ENCODE peak calls at places on chromosomes 7 and 10, in nine cellular contexts. F is adrenal gland, U is foreskin fibroblast, S is IMR-90, I is choroid plexus epithelial cell, O is psoas muscle, T is bronchial epithelial cell, G is A549, E is upper lobe of left lung. C is an unnamed sample.

GRCh38 chr7:157898802-157899201 is 562.0 kb downstream of the DNAJB6 start:
- DNase-seq in O (no peak), S (no peak), F (no peak), I (no peak), E (no peak), T (no peak), G (no peak), U (no peak), C (no peak)

GRCh38 chr7:45720989-45721388 is 146.8 kb downstream of the ADCY1 start:
- DNase-seq in U (no peak), E (no peak), O (no peak), S (no peak), F (no peak), I (no peak), G (no peak), T (no peak), C (no peak)

GRCh38 chr7:27201231-27202017 is 1.5 kb upstream of the HOXA13 start:
- DNase-seq in U (no peak), F (no peak), S (no peak), E (no peak), O (no peak), I (no peak), G (no peak), T (no peak), C (no peak)

GRCh38 chr10:12430406-12430982 is 81.1 kb downstream of the CAMK1D start:
- DNase-seq in G (no peak), I (no peak), F (no peak), O (no peak), U (no peak), T (no peak), S (no peak), E (no peak), C (no peak)

GRCh38 chr10:12703141-12703540 is 298.4 kb downstream of the CCDC3 start:
- DNase-seq in I (no peak), T (no peak), U (no peak), S (no peak), E (no peak), G (no peak), F (no peak), O (no peak), C (no peak)

GRCh38 chr7:105339404-105340316 is 49.1 kb downstream of the SRPK2 start:
- DNase-seq in T (no peak), E (no peak), F (peak; percentile 79), O (peak; percentile 85), G (no peak), I (no peak), S (no peak), U (no peak), C (no peak)

GRCh38 chr10:35216303-35216905 is 89.8 kb downstream of the CREM start:
- DNase-seq in S (peak; percentile 21), I (peak; percentile 41), U (no peak), F (peak; percentile 77), O (no peak), T (peak; percentile 33), E (peak; percentile 77), G (no peak), C (peak; percentile 54)

GRCh38 chr10:74502963-74503608 is 323.3 kb upstream of the KAT6B start:
- DNase-seq in S (peak; percentile 86), G (no peak), F (no peak), U (peak; percentile 70), I (peak; percentile 62), T (peak; percentile 80), E (no peak), O (no peak), C (no peak)

GRCh38 chr7:38318803-38319416 is 45.5 kb upstream of the TARP start:
- DNase-seq in F (peak; percentile 13), I (peak; percentile 90), O (no peak), S (peak; percentile 81), U (peak; percentile 42), T (peak; percentile 71), E (no peak), G (peak; percentile 61), C (no peak)

DNA sequence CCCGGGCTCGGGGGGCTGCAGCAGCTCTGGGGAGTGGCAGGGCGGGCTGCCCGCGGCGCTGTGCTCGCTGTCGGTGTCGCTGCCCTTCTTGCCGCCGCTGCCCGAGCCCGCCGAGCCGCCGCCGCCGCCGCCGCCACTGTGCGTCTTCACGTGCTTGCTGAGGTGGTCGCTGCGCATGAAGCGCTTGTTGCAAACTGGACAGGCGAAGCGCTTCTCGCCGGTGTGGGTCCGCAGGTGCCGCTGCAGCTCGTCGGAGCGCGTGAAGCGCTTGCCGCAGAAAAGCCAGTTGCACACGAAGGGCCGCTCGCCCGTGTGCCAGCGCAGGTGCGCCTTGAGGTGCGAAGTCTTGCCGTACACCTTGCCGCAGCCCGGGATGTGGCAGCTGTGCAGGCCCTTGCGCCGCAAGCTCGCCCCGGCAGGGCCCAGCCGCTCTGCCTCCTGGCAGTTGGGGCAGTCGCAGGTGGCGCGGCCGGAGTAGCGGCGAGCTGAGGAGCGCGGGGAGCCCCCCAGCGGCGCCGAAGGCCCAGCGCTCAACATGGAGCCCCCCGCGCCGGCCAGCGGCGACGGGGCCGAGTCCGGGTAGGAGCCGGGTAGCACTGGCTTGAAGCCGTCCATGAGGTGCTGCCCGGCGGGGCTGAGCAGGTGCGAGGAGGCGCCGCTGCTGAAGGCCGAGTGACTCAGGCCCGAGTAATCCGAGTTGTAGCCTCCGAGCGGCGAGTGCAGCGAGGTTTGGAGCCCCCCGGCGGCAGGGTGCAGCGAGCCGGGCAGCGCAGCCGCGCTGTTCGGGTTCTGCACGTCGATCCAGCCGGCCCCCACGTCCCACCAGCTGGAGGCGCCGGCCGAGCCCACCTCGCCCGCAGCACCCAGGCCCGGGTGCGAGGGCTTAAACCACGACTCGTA is 2.1 kb downstream of the SP8 start:
- DNase-seq in T (peak; percentile 28), I (no peak), F (no peak), S (no peak), U (no peak), E (no peak), G (peak; percentile 57), O (no peak), C (no peak)
- TF ChIP-seq CTCF in T (peak; percentile 26), I (no peak), F (no peak), S (peak; percentile 13), U (no peak), E (no peak), G (peak; percentile 27), O (no peak), C (no peak)

GRCh38 chr7:100865971-100866720 is 1.0 kb upstream of the TRIP6 start:
- DNase-seq in E (peak; percentile 81), T (peak; percentile 46), U (peak; percentile 78), G (no peak), F (peak; percentile 93), S (no peak), I (no peak), O (peak; percentile 93), C (peak; percentile 79)
- H3K4me3 ChIP-seq in E (peak overlapping the region; percentile 86), T (peak overlapping the region; percentile 93), U (no peak overlapping the region), G (no peak overlapping the region), F (no peak overlapping the region), S (no peak overlapping the region), I (no peak overlapping the region), O (peak overlapping the region; percentile 77), C (peak overlapping the region; percentile 80)

GRCh38 chr10:110499796-110500514 is 2.2 kb downstream of the DUSP5 start:
- DNase-seq in S (peak; percentile 58), I (peak; percentile 63), T (no peak), O (no peak), E (no peak), F (no peak), U (no peak), G (no peak), C (no peak)

GRCh38 chr10:110498087-110498981 is 627 bp downstream of the DUSP5 start:
- DNase-seq in I (peak; percentile 70), S (peak; percentile 48), E (peak; percentile 64), O (peak; percentile 72), G (no peak), F (peak; percentile 77), U (no peak), T (no peak), C (peak; percentile 59)

GRCh38 chr10:110497438-110498086 is at the start of gene DUSP5:
- DNase-seq in I (peak; percentile 96), G (peak; percentile 85), S (peak; percentile 92), E (peak; percentile 94), U (peak; percentile 95), T (peak; percentile 81), O (peak; percentile 95), F (peak; percentile 96), C (peak; percentile 95)

GRCh38 chr10:110500515-110500905 is 2.8 kb downstream of the DUSP5 start:
- DNase-seq in E (no peak), G (no peak), U (peak; percentile 81), I (peak; percentile 71), O (no peak), S (peak; percentile 81), F (no peak), T (peak; percentile 77), C (no peak)

DNA sequence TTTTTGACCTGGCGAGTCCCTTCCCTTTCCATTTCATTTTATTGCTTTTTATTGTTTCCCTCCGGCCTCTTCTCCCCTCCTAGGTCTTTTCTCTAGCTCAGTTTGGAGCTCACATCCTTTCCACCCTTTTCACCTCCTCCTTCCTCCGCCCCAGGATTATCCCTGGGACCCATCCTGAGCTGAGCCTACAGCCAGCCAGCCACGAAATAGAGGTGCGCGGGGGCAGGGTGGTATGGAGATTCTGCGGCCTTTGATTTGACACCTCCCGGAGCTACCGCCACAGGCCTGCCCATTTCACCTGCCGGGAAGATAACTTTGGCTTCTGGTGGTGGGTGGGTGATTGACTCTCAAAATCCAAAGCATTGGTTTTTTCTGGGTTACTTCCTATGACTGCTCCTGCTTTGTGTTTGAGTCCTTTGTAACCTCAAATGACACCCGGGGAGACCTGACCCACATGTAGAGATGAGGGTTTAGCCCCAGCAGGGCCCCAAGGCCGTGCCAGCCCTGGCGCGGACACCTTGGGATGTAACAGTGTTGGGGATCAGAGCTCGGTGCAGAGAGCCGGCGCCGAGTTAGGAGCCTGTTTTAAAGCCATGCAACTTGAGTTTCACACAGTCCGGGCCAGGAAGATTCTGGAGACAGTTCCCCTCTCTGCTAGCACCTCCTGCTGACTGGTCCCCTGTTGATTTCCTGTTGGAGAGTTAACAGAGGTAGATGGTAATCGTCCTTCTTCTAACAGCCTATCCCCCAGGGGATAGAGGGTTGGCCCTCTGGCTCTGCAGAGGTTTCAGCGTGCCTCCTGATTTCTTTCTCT is 1.5 kb downstream of the DUSP5 start:
- DNase-seq in I (peak; percentile 83), S (peak; percentile 74), F (peak; percentile 58), E (peak; percentile 47), O (no peak), G (no peak), U (peak; percentile 52), T (peak; percentile 67), C (peak; percentile 42)
- TF ChIP-seq CTCF in I (peak; percentile 53), S (peak; percentile 43), F (peak; percentile 9), E (no peak), O (no peak), G (peak; percentile 35), U (peak; percentile 37), T (peak; percentile 59), C (peak; percentile 13)

GRCh38 chr10:101840102-101840684 is 3.4 kb downstream of the KCNIP2 start:
- DNase-seq in I (no peak), T (no peak), F (no peak), S (no peak), G (no peak), O (no peak), E (no peak), U (no peak), C (no peak)

GRCh38 chr10:101839002-101839401 is 4.6 kb downstream of the KCNIP2 start:
- DNase-seq in U (no peak), F (no peak), S (no peak), E (no peak), T (peak; percentile 55), G (no peak), I (no peak), O (no peak), C (no peak)

GRCh38 chr10:101841826-101842225 is 1.8 kb downstream of the KCNIP2 start:
- DNase-seq in S (no peak), E (no peak), U (no peak), G (no peak), T (no peak), I (no peak), O (no peak), F (no peak), C (no peak)

GRCh38 chr10:101839421-101840063 is 4.1 kb downstream of the KCNIP2 start:
- DNase-seq in I (peak; percentile 36), S (peak; percentile 11), U (no peak), E (peak; percentile 64), O (no peak), G (no peak), T (no peak), F (peak; percentile 57), C (no peak)

GRCh38 chr10:101840741-101841453 is 2.7 kb downstream of the KCNIP2 start:
- DNase-seq in S (peak; percentile 80), G (peak; percentile 86), U (peak; percentile 77), T (peak; percentile 70), E (peak; percentile 85), O (peak; percentile 87), I (peak; percentile 90), F (peak; percentile 88), C (peak; percentile 89)
- H3K4me3 ChIP-seq in S (peak overlapping the region; percentile 11), G (peak overlapping the region; percentile 38), U (peak overlapping the region; percentile 28), T (peak overlapping the region; percentile 9), E (peak overlapping the region; percentile 46), O (peak overlapping the region; percentile 53), I (peak overlapping the region; percentile 56), F (no peak overlapping the region), C (peak overlapping the region; percentile 59)

C was measured in heart left ventricle.